ENCODE peak calls at places on chromosome 13, in seven cellular contexts. P is epithelial cell of esophagus, I is lower leg skin, Z is MCF 10A, N is ascending aorta, F is chondrocyte, K is nephron progenitor cell. M is an unnamed sample.

GRCh38 chr13:22235285-22235949 is 564.5 kb downstream of the FGF9 start:
- DNase-seq in P (no peak), I (no peak), Z (no peak), N (no peak), F (no peak), K (peak), M (no peak)

GRCh38 chr13:64591981-64592380 is 2638.2 kb downstream of the PCDH9 start:
- DNase-seq in P (peak), I (no peak), Z (peak), N (no peak), F (no peak), K (no peak), M (no peak)

GRCh38 chr13:34344761-34345600 is 527.0 kb downstream of the RFC3 start:
- DNase-seq in P (no peak), I (no peak), Z (no peak), N (no peak), F (no peak), K (no peak), M (no peak)

GRCh38 chr13:43339145-43339820 is 315.9 kb downstream of the DNAJC15 start:
- DNase-seq in P (no peak), I (no peak), Z (no peak), N (no peak), F (no peak), K (no peak), M (no peak)

GRCh38 chr13:113545455-113545930 is 39.1 kb upstream of the TFDP1 start:
- DNase-seq in P (peak), I (peak), Z (no peak), N (no peak), F (peak), K (no peak), M (peak)

GRCh38 chr13:30107126-30107525 is 200.2 kb downstream of the KATNAL1 start:
- DNase-seq in P (no peak), I (no peak), Z (no peak), N (no peak), F (no peak), K (no peak), M (no peak)

GRCh38 chr13:26308836-26309235 is 54.9 kb downstream of the CDK8 start:
- DNase-seq in P (no peak), I (no peak), Z (no peak), N (no peak), F (no peak), K (no peak), M (no peak)

GRCh38 chr13:99559560-99559959 is 58.3 kb downstream of the TM9SF2 start:
- DNase-seq in P (no peak), I (no peak), Z (no peak), N (no peak), F (no peak), K (no peak), M (no peak)

GRCh38 chr13:114149774-114150740 is 17.6 kb upstream of the RASA3 start:
- DNase-seq in P (no peak), I (peak), Z (no peak), N (no peak), F (no peak), K (no peak), M (no peak)

GRCh38 chr13:59360108-59360507 is 803.6 kb downstream of the DIAPH3 start:
- DNase-seq in P (no peak), I (no peak), Z (no peak), N (no peak), F (no peak), K (no peak), M (no peak)

GRCh38 chr13:111506621-111507020 is 186.2 kb downstream of the TEX29 start:
- DNase-seq in P (no peak), I (peak), Z (no peak), N (no peak), F (peak), K (no peak), M (no peak)

GRCh38 chr13:20703785-20704458 is 423 bp downstream of the IL17D start:
- DNase-seq in P (peak), I (peak), Z (peak), N (no peak), F (peak), K (peak), M (peak)

GRCh38 chr13:82717249-82717648 is 1165.0 kb downstream of the SLITRK1 start:
- DNase-seq in P (peak), I (no peak), Z (peak), N (no peak), F (no peak), K (no peak), M (no peak)

GRCh38 chr13:113998781-113999617 is 25.1 kb upstream of the C13orf46 start:
- DNase-seq in P (no peak), I (no peak), Z (no peak), N (no peak), F (peak), K (no peak), M (peak)

GRCh38 chr13:66927562-66927961 is 302.6 kb downstream of the PCDH9 start:
- DNase-seq in P (peak), I (no peak), Z (peak), N (no peak), F (no peak), K (no peak), M (no peak)

GRCh38 chr13:49874430-49874829 is 61.7 kb downstream of the SPRYD7 start:
- DNase-seq in P (no peak), I (no peak), Z (no peak), N (no peak), F (no peak), K (no peak), M (no peak)

GRCh38 chr13:39565036-39565949 is 37.7 kb downstream of the LHFPL6 start:
- DNase-seq in P (peak), I (no peak), Z (peak), N (no peak), F (no peak), K (no peak), M (no peak)

GRCh38 chr13:47215741-47216140 is 318.9 kb upstream of the HTR2A start:
- DNase-seq in P (peak), I (no peak), Z (peak), N (no peak), F (no peak), K (no peak), M (no peak)

GRCh38 chr13:48783181-48783630 is 129.5 kb downstream of the CYSLTR2 start:
- DNase-seq in P (peak), I (peak), Z (peak), N (peak), F (no peak), K (no peak), M (peak)

GRCh38 chr13:113551081-113552000 is 33.2 kb upstream of the TFDP1 start:
- DNase-seq in P (no peak), I (peak), Z (no peak), N (no peak), F (peak), K (no peak), M (peak)

GRCh38 chr13:35826626-35827254 is 304.4 kb downstream of the DCLK1 start:
- DNase-seq in P (no peak), I (no peak), Z (no peak), N (no peak), F (no peak), K (peak), M (no peak)

GRCh38 chr13:95496485-95496884 is 56.0 kb upstream of the CLDN10 start:
- DNase-seq in P (no peak), I (no peak), Z (no peak), N (no peak), F (no peak), K (no peak), M (no peak)

GRCh38 chr13:79404985-79405384 is 1.1 kb downstream of the RBM26 start:
- DNase-seq in P (peak), I (no peak), Z (peak), N (no peak), F (no peak), K (no peak), M (no peak)

GRCh38 chr13:84668637-84669036 is 786.4 kb upstream of the SLITRK1 start:
- DNase-seq in P (no peak), I (no peak), Z (no peak), N (no peak), F (no peak), K (no peak), M (no peak)

GRCh38 chr13:94345374-94346195 is 133.9 kb downstream of the DCT start:
- DNase-seq in P (peak), I (no peak), Z (peak), N (no peak), F (no peak), K (no peak), M (no peak)

GRCh38 chr13:77318741-77319140 is 8.2 kb downstream of the MYCBP2 start:
- DNase-seq in P (no peak), I (no peak), Z (no peak), N (no peak), F (no peak), K (no peak), M (no peak)

GRCh38 chr13:47188802-47189201 is 291.9 kb upstream of the HTR2A start:
- DNase-seq in P (peak), I (no peak), Z (peak), N (no peak), F (no peak), K (no peak), M (no peak)

GRCh38 chr13:29926077-29926476 is 75.7 kb upstream of the UBL3 start:
- DNase-seq in P (no peak), I (no peak), Z (no peak), N (no peak), F (no peak), K (no peak), M (no peak)

GRCh38 chr13:48901786-48902185 is 73.9 kb upstream of the FNDC3A start:
- DNase-seq in P (no peak), I (no peak), Z (no peak), N (no peak), F (no peak), K (no peak), M (no peak)

GRCh38 chr13:114099191-114099590 is 33.2 kb downstream of the RASA3 start:
- DNase-seq in P (peak), I (peak), Z (peak), N (peak), F (peak), K (no peak), M (peak)

GRCh38 chr13:99919132-99919531 is 52.4 kb downstream of the ZIC5 start:
- DNase-seq in P (no peak), I (no peak), Z (no peak), N (no peak), F (no peak), K (no peak), M (no peak)

GRCh38 chr13:113841355-113841653 is 22.6 kb downstream of the GAS6 start:
- DNase-seq in P (no peak), I (no peak), Z (no peak), N (no peak), F (no peak), K (no peak), M (no peak)

GRCh38 chr13:25170554-25171107 is 1.5 kb downstream of the AMER2 start:
- DNase-seq in P (peak), I (no peak), Z (no peak), N (no peak), F (no peak), K (peak), M (no peak)

GRCh38 chr13:26785845-26786630 is 25.5 kb upstream of the GPR12 start:
- DNase-seq in P (no peak), I (peak), Z (no peak), N (no peak), F (no peak), K (peak), M (no peak)

GRCh38 chr13:63184693-63185092 is 1769.0 kb upstream of the PCDH20 start:
- DNase-seq in P (peak), I (no peak), Z (peak), N (no peak), F (no peak), K (no peak), M (no peak)

DNA sequence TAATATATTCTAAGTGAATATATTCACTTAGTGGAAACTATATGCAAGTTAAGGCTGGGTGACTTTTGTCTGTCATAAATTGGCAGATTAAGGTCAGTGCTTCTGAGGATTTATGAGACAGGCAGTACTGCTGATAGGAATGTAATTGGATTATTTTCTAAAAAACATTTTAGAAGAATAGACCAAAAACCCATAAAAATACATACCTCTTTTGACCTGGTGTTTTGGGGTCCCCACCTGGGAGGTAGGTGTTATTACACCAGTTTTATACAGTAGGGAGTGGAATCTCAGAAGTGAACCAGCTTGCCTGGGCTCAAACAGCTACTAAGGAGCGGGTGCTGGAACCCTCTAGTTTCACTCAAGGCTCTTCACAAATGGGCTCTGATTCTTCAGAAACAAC is 25.3 kb downstream of the COG3 start:
- DNase-seq in P (peak), I (no peak), Z (peak), N (no peak), F (no peak), K (no peak), M (no peak)
- TF ChIP-seq CTCF in P (peak), I (no peak), Z (peak), N (no peak), F (peak), K (no peak), M (no peak)

GRCh38 chr13:52652170-52652979 is at the start of gene SUGT1:
- DNase-seq in P (peak), I (peak), Z (peak), N (peak), F (peak), K (peak), M (peak)
- TF ChIP-seq CTCF in P (peak), I (no peak), Z (peak), N (peak), F (peak), K (peak), M (peak)

GRCh38 chr13:110455941-110456340 is 105.6 kb downstream of the RAB20 start:
- DNase-seq in P (peak), I (peak), Z (peak), N (no peak), F (no peak), K (peak), M (peak)
- TF ChIP-seq CTCF in P (peak), I (no peak), Z (peak), N (peak), F (peak), K (peak), M (peak)

DNA sequence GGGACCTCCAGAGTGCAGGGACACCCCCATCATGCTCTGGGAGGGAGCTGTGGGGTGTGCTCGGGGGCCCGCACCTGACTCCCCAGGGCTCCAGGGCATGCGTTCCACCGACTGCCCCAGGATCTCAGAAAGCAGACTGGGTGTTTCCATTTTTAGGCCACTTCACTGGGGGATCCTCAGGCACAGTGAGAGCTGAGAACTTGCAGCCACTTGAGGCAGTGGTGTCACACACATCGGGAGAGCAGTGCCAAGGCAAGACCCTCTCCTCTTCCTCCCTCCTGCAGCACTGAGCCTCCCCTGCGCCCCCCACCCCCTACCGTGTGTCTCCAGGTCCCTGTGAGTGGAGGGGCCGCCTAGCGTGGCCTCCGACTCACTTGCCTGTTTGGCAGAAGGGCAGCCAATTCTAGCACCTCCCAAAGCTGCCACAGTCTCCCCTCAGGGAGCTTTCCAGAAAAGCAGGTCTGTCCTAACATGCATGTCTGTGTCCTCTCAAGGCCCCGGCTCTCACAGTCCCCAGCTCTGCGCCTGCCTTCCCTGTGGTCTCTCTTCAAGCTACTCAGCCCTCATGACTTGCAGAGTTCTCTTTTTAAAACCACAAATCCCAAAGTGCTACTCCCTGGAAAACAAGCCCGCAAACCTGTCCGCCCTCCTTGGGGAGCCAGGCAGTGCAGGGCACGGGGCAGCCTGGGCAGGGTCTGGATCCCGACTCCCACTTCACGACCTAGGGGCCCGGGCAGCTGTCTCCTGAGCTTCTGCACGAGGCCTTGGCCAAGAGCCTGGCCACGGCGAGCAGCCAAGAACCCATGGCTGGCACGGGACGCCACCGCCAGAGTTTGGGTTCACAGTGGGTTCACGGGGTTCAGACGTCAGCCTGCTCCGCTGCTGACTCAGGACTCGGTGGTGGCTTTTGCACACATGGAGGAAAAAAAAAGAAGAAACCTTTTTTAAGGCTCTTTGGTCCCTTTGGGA is 94.1 kb downstream of the STK24 start:
- DNase-seq in P (peak), I (peak), Z (peak), N (peak), F (no peak), K (no peak), M (peak)
- TF ChIP-seq CTCF in P (peak), I (no peak), Z (no peak), N (no peak), F (peak), K (no peak), M (no peak)

DNA sequence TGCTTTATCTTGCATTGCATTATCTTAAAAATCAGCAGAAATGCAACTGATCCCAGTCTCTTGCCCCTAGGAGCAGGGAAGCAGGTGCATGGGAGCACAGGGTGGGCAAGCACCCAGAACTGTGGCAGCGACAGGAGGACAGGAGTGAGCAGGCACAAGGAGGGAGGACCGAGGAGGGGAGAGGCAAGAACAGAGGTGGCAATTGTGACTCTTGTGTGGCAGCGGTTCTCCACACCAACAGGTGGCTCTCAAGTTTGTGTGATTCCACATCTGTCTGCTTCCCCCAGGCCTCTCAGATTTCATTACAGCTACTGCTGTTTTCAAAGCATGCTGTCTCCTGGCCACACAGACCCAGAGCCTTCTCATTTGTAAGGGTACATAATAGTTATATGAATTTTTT is 108.6 kb downstream of the STK24 start:
- DNase-seq in P (no peak), I (no peak), Z (no peak), N (no peak), F (no peak), K (no peak), M (no peak)
- TF ChIP-seq CTCF in P (peak), I (no peak), Z (no peak), N (no peak), F (no peak), K (no peak), M (no peak)

GRCh38 chr13:23709521-23709920 is 139.3 kb downstream of the TNFRSF19 start:
- DNase-seq in P (no peak), I (no peak), Z (no peak), N (no peak), F (no peak), K (no peak), M (no peak)
- TF ChIP-seq CTCF in P (no peak), I (no peak), Z (no peak), N (no peak), F (peak), K (no peak), M (no peak)

GRCh38 chr13:73417012-73417615 is 358.3 kb downstream of the KLF5 start:
- DNase-seq in P (peak), I (no peak), Z (peak), N (no peak), F (no peak), K (no peak), M (no peak)
- TF ChIP-seq CTCF in P (peak), I (no peak), Z (peak), N (no peak), F (peak), K (no peak), M (no peak)

GRCh38 chr13:62123409-62123808 is 707.8 kb upstream of the PCDH20 start:
- DNase-seq in P (no peak), I (no peak), Z (no peak), N (no peak), F (no peak), K (no peak), M (no peak)

GRCh38 chr13:62125451-62125850 is 709.8 kb upstream of the PCDH20 start:
- DNase-seq in P (no peak), I (no peak), Z (no peak), N (no peak), F (no peak), K (no peak), M (no peak)

GRCh38 chr13:62122434-62122833 is 706.8 kb upstream of the PCDH20 start:
- DNase-seq in P (no peak), I (no peak), Z (no peak), N (no peak), F (no peak), K (no peak), M (no peak)

GRCh38 chr13:62119739-62120700 is 704.4 kb upstream of the PCDH20 start:
- DNase-seq in P (peak), I (no peak), Z (peak), N (no peak), F (no peak), K (no peak), M (no peak)
- TF ChIP-seq CTCF in P (no peak), I (no peak), Z (peak), N (no peak), F (peak), K (no peak), M (peak)

GRCh38 chr13:37136633-37137032 is 31.2 kb upstream of the CSNK1A1L start:
- DNase-seq in P (no peak), I (no peak), Z (no peak), N (no peak), F (no peak), K (no peak), M (no peak)

GRCh38 chr13:37136187-37136586 is 30.7 kb upstream of the CSNK1A1L start:
- DNase-seq in P (no peak), I (no peak), Z (no peak), N (no peak), F (no peak), K (no peak), M (no peak)

GRCh38 chr13:37138917-37139316 is 33.5 kb upstream of the CSNK1A1L start:
- DNase-seq in P (no peak), I (no peak), Z (no peak), N (no peak), F (no peak), K (no peak), M (no peak)

GRCh38 chr13:37139356-37139755 is 33.9 kb upstream of the CSNK1A1L start:
- DNase-seq in P (no peak), I (no peak), Z (no peak), N (no peak), F (no peak), K (no peak), M (no peak)

GRCh38 chr13:37138169-37138568 is 32.7 kb upstream of the CSNK1A1L start:
- DNase-seq in P (peak), I (no peak), Z (peak), N (no peak), F (no peak), K (peak), M (no peak)
- TF ChIP-seq CTCF in P (peak), I (no peak), Z (peak), N (no peak), F (peak), K (no peak), M (no peak)

M was measured in lower lobe of right lung.